ENCODE peak calls at places on chromosomes 13 and 19, in five cellular contexts. G is GOT3, C is Ammon's horn, K is NCI-H1436, B is T-helper 2 cell. D is an unnamed sample.

GRCh38 chr19:50315773-50316448 is 13.3 kb downstream of the KCNC3 start:
- DNase-seq in G (no peak), C (no peak), K (peak), B (no peak), D (no peak)

GRCh38 chr19:13764821-13765394 is 586 bp downstream of the MRI1 start:
- DNase-seq in G (no peak), C (no peak), K (no peak), B (peak), D (no peak)

GRCh38 chr19:44598355-44598754 is 15.0 kb upstream of the IGSF23 start:
- DNase-seq in G (no peak), C (no peak), K (no peak), B (no peak), D (no peak)

GRCh38 chr13:113158946-113159345 is 498 bp downstream of the PROZ start:
- DNase-seq in G (no peak), C (no peak), K (no peak), B (no peak), D (no peak)

GRCh38 chr13:40586886-40587285 is 79.6 kb downstream of the FOXO1 start:
- DNase-seq in G (no peak), C (peak), K (no peak), B (no peak), D (no peak)

GRCh38 chr19:56120371-56121179 is 520 bp downstream of the ZNF787 start:
- DNase-seq in G (peak), C (peak), K (peak), B (peak), D (peak)

GRCh38 chr13:107305178-107305577 is 737.2 kb upstream of the ARGLU1 start:
- DNase-seq in G (no peak), C (no peak), K (no peak), B (no peak), D (no peak)

GRCh38 chr13:44463759-44464158 is 90.1 kb downstream of the SERP2 start:
- DNase-seq in G (no peak), C (no peak), K (no peak), B (no peak), D (no peak)

GRCh38 chr13:110509971-110510786 is 51.3 kb downstream of the RAB20 start:
- DNase-seq in G (no peak), C (no peak), K (no peak), B (no peak), D (no peak)

GRCh38 chr19:5691205-5691929 is 1.3 kb downstream of the RPL36 start:
- DNase-seq in G (no peak), C (peak), K (peak), B (peak), D (no peak)

GRCh38 chr19:53328967-53329366 is 4.6 kb upstream of the ZNF845 start:
- DNase-seq in G (no peak), C (no peak), K (no peak), B (no peak), D (no peak)

GRCh38 chr19:873084-874019 is 13.9 kb downstream of the CFD start:
- DNase-seq in G (no peak), C (no peak), K (peak), B (peak), D (no peak)

GRCh38 chr13:63420685-63421084 is 2005.0 kb upstream of the PCDH20 start:
- DNase-seq in G (no peak), C (no peak), K (no peak), B (no peak), D (no peak)

GRCh38 chr13:102879793-102880499 is 34.1 kb downstream of the ERCC5 start:
- DNase-seq in G (no peak), C (peak), K (no peak), B (no peak), D (no peak)

GRCh38 chr19:41926861-41927809 is 1.1 kb downstream of the ERFL start:
- DNase-seq in G (no peak), C (no peak), K (no peak), B (no peak), D (no peak)

GRCh38 chr19:4379383-4380253 is 20.7 kb downstream of the SH3GL1 start:
- DNase-seq in G (no peak), C (no peak), K (no peak), B (no peak), D (no peak)

GRCh38 chr13:49627831-49628652 is at the start of gene ARL11:
- DNase-seq in G (no peak), C (peak), K (no peak), B (peak), D (peak)

GRCh38 chr19:46040952-46041500 is at the start of gene IGFL4:
- DNase-seq in G (no peak), C (no peak), K (peak), B (no peak), D (no peak)

GRCh38 chr13:114058051-114058867 is 74.2 kb downstream of the RASA3 start:
- DNase-seq in G (no peak), C (no peak), K (no peak), B (no peak), D (no peak)